ENCODE peak calls at places on chromosome 5, in ten cellular contexts. L is HepG2, M is A549, B is transverse colon, N is body of pancreas, I is adrenal gland, Y is IMR-90, U is heart left ventricle, S is uterus, C is breast epithelium. W is an unnamed sample.

GRCh38 chr5:177094224-177095087 is 7.7 kb downstream of the FGFR4 start:
- DNase-seq in L (peak; percentile 86), M (no peak), B (peak; percentile 73), N (peak; percentile 73), I (peak; percentile 86), Y (peak; percentile 84), U (peak; percentile 92), S (peak; percentile 91), C (peak; percentile 72), W (no peak)

GRCh38 chr5:124399426-124399961 is 346.9 kb downstream of the ZNF608 start:
- DNase-seq in L (no peak), M (no peak), B (no peak), N (no peak), I (no peak), Y (no peak), U (no peak), S (no peak), C (no peak), W (no peak)

GRCh38 chr5:122942164-122942914 is 94.2 kb downstream of the PPIC start:
- DNase-seq in L (no peak), M (no peak), B (no peak), N (no peak), I (no peak), Y (peak; percentile 4), U (no peak), S (no peak), C (no peak), W (no peak)

GRCh38 chr5:141638771-141639170 is 2.0 kb downstream of the RELL2 start:
- DNase-seq in L (no peak), M (no peak), B (no peak), N (no peak), I (no peak), Y (no peak), U (no peak), S (no peak), C (no peak), W (no peak)

GRCh38 chr5:137186759-137187461 is 312.2 kb downstream of the SPOCK1 start:
- DNase-seq in L (no peak), M (no peak), B (no peak), N (no peak), I (peak; percentile 38), Y (peak; percentile 81), U (no peak), S (peak; percentile 43), C (no peak), W (no peak)

GRCh38 chr5:38607930-38608545 is 51.6 kb upstream of the LIFR start:
- DNase-seq in L (peak; percentile 6), M (no peak), B (no peak), N (peak; percentile 31), I (no peak), Y (peak; percentile 86), U (no peak), S (no peak), C (no peak), W (no peak)

GRCh38 chr5:140011297-140011802 is 31.7 kb downstream of the NRG2 start:
- DNase-seq in L (peak; percentile 34), M (no peak), B (no peak), N (peak; percentile 19), I (no peak), Y (peak; percentile 1), U (no peak), S (no peak), C (no peak), W (no peak)

GRCh38 chr5:136703706-136704105 is 338.4 kb upstream of the TRPC7 start:
- DNase-seq in L (no peak), M (no peak), B (no peak), N (no peak), I (no peak), Y (no peak), U (no peak), S (no peak), C (no peak), W (no peak)

GRCh38 chr5:118033686-118034338 is 954.5 kb downstream of the DTWD2 start:
- DNase-seq in L (no peak), M (no peak), B (no peak), N (no peak), I (no peak), Y (no peak), U (peak; percentile 47), S (no peak), C (no peak), W (no peak)

GRCh38 chr5:131305138-131305650 is 41.3 kb downstream of the CDC42SE2 start:
- DNase-seq in L (no peak), M (no peak), B (no peak), N (no peak), I (no peak), Y (no peak), U (no peak), S (no peak), C (no peak), W (no peak)

GRCh38 chr5:74630387-74631087 is 10.0 kb downstream of the ENC1 start:
- DNase-seq in L (no peak), M (peak; percentile 59), B (no peak), N (no peak), I (no peak), Y (peak; percentile 95), U (no peak), S (no peak), C (no peak), W (no peak)

GRCh38 chr5:176887252-176887849 is 11.8 kb downstream of the HK3 start:
- DNase-seq in L (no peak), M (no peak), B (no peak), N (no peak), I (no peak), Y (no peak), U (peak; percentile 55), S (no peak), C (peak; percentile 39), W (no peak)

GRCh38 chr5:133730866-133731265 is 118.5 kb upstream of the FSTL4 start:
- DNase-seq in L (no peak), M (no peak), B (no peak), N (no peak), I (no peak), Y (no peak), U (no peak), S (no peak), C (no peak), W (no peak)

GRCh38 chr5:176621661-176622079 is 8.7 kb downstream of the SNCB start:
- DNase-seq in L (no peak), M (no peak), B (no peak), N (peak; percentile 28), I (no peak), Y (peak; percentile 29), U (no peak), S (no peak), C (no peak), W (no peak)

GRCh38 chr5:65508978-65509377 is 27.3 kb upstream of the ADAMTS6 start:
- DNase-seq in L (no peak), M (no peak), B (no peak), N (no peak), I (no peak), Y (peak; percentile 67), U (no peak), S (no peak), C (no peak), W (no peak)

GRCh38 chr5:5421149-5421960 is 1.1 kb upstream of the ICE1 start:
- DNase-seq in L (no peak), M (no peak), B (peak; percentile 14), N (no peak), I (no peak), Y (peak; percentile 5), U (no peak), S (no peak), C (no peak), W (no peak)

GRCh38 chr5:58410441-58410840 is 49.4 kb downstream of the PLK2 start:
- DNase-seq in L (no peak), M (peak; percentile 18), B (no peak), N (no peak), I (no peak), Y (peak; percentile 95), U (no peak), S (no peak), C (no peak), W (no peak)
- TF ChIP-seq CTCF in L (no peak), M (no peak), B (no peak), N (no peak), I (no peak), Y (no peak), U (no peak), S (no peak), C (no peak), W (no peak)

DNA sequence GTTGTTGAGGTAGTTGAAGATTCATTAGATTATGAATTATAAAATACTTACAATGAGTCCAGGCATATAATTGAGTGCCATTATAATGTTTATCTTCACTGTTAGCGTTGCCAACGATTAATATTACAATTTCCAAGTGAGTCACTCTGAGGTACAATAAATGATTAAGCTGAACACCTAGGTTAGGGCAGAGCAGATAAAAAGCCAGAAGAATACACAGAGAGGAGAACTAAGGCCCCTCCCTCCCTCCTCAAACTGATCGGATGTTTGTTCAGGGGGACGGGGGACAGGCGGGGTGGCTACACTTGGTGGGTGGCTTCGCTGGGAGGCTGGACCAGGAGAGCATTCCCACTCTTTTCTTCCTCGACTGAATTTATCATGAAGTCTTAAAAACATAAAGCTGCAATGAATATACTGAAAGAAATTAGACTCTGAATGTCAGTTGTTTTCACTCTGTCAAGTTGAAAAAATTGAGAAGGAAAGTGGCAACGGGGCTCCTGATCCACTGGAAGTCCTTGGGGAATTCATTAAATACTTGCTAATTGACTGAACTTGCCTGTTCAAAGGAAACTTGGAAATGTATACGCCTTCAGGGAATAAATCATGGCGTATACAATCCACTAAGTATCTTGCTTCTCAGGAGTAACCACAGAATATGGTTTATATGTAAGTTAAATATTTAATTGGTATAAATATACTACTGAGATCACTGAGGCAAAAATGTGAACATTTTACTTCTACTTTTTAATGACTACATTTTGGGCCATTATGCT is 198.1 kb downstream of the TSSK1B start:
- DNase-seq in L (no peak), M (no peak), B (no peak), N (no peak), I (no peak), Y (no peak), U (no peak), S (no peak), C (no peak), W (no peak)
- TF ChIP-seq POLR2A in L (no peak), M (no peak), B (no peak), N (no peak), I (no peak), Y (no peak), U (no peak), S (no peak), C (no peak), W (no peak)

DNA sequence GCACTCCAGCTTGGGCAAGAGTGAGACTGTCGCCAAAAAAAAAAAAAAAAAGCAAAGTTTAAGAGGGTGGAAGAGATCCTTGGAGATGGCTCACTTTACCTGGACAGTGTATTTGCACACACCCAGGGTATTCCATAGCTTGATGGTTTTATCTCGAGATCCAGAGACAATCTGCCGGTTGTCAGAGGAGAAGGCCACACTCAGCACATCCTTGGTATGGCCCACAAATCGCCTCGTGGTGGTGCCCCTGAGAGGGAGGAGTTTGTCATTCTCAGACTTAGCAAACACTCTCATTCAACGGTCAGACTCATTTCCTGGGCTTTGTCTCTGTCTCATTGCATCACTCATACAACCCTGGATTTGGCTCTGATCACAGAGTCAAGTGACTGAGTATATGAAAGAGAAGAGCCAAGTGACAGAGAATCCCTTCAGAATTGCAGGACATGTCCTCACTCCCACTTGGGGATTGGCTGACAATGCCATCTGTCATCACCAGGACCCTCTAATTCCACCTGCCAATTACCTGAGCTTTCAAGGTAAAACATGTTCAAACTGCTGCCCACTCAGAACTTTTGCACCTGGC is 2.2 kb downstream of the RACK1 start:
- DNase-seq in L (peak; percentile 90), M (no peak), B (no peak), N (no peak), I (no peak), Y (peak; percentile 90), U (no peak), S (no peak), C (no peak), W (no peak)
- H3K4me3 ChIP-seq in L (peak overlapping the region; percentile 91), M (peak overlapping the region; percentile 82), B (peak overlapping the region; percentile 86), N (no peak overlapping the region), I (no peak overlapping the region), Y (no peak overlapping the region), U (peak overlapping the region; percentile 79), S (no peak overlapping the region), C (peak overlapping the region; percentile 79), W (peak overlapping the region; percentile 62)

GRCh38 chr5:15683332-15683731 is 183.4 kb downstream of the FBXL7 start:
- DNase-seq in L (peak; percentile 2), M (no peak), B (peak; percentile 19), N (no peak), I (no peak), Y (peak; percentile 24), U (peak; percentile 69), S (no peak), C (no peak), W (no peak)
- TF ChIP-seq CTCF in L (peak; percentile 19), M (no peak), B (no peak), N (no peak), I (no peak), Y (peak; percentile 25), U (peak; percentile 41), S (no peak), C (no peak), W (no peak)

W was measured in esophagus squamous epithelium.